ENCODE peak calls at places on chromosome 10, in four cellular contexts. P is heart right ventricle, M is ACHN, D is GM03348. R is an unnamed sample.

GRCh38 chr10:122368502-122369254 is 5.8 kb upstream of the PLEKHA1 start:
- DNase-seq in P (peak), M (no peak), D (no peak), R (no peak)

GRCh38 chr10:76025124-76025477 is 593.7 kb downstream of the LRMDA start:
- DNase-seq in P (no peak), M (no peak), D (no peak), R (no peak)

GRCh38 chr10:97549587-97550322 is 22.8 kb upstream of the ANKRD2 start:
- DNase-seq in P (no peak), M (no peak), D (no peak), R (no peak)

GRCh38 chr10:118002581-118002980 is 44.2 kb downstream of the RAB11FIP2 start:
- DNase-seq in P (no peak), M (no peak), D (no peak), R (no peak)

GRCh38 chr10:3776796-3777571 is 8.0 kb downstream of the KLF6 start:
- DNase-seq in P (peak), M (peak), D (peak), R (peak)

GRCh38 chr10:128092454-128092853 is 33.8 kb downstream of the MKI67 start:
- DNase-seq in P (no peak), M (no peak), D (no peak), R (no peak)

GRCh38 chr10:15333909-15334649 is 37.0 kb downstream of the FAM171A1 start:
- DNase-seq in P (no peak), M (peak), D (no peak), R (no peak)

GRCh38 chr10:49593564-49593875 is 16.6 kb upstream of the SLC18A3 start:
- DNase-seq in P (no peak), M (no peak), D (no peak), R (no peak)

GRCh38 chr10:114661212-114661611 is 3.1 kb upstream of the ABLIM1 start:
- DNase-seq in P (no peak), M (no peak), D (no peak), R (no peak)

GRCh38 chr10:101778781-101779543 is 3.0 kb upstream of the FGF8 start:
- DNase-seq in P (no peak), M (no peak), D (no peak), R (peak)

R was measured in aorta.